ENCODE peak calls at places on chromosomes 7 and 10, in seven cellular contexts. B, Z, J, L, D, M and E are unnamed samples.

GRCh38 chr10:70847666-70848360 is 32.1 kb downstream of the SGPL1 start:
- DNase-seq in B (no peak), Z (no peak), J (no peak), L (no peak), D (no peak), M (peak), E (no peak)

GRCh38 chr7:140222797-140223196 is 46.0 kb upstream of the KDM7A start:
- DNase-seq in B (no peak), Z (no peak), J (no peak), L (no peak), D (peak), M (no peak), E (no peak)

GRCh38 chr10:77159538-77160110 is 478.0 kb downstream of the KCNMA1 start:
- DNase-seq in B (no peak), Z (no peak), J (no peak), L (no peak), D (no peak), M (peak), E (no peak)

GRCh38 chr7:44194069-44194468 is 4.8 kb upstream of the GCK start:
- DNase-seq in B (no peak), Z (no peak), J (peak), L (no peak), D (no peak), M (no peak), E (no peak)

GRCh38 chr7:36602975-36603887 is 121.1 kb downstream of the AOAH start:
- DNase-seq in B (no peak), Z (no peak), J (no peak), L (no peak), D (no peak), M (no peak), E (no peak)

GRCh38 chr10:15802375-15802949 is 57.8 kb downstream of the MINDY3 start:
- DNase-seq in B (no peak), Z (no peak), J (peak), L (no peak), D (no peak), M (no peak), E (no peak)

GRCh38 chr10:90871761-90872647 is at the start of gene RPP30:
- DNase-seq in B (peak), Z (peak), J (peak), L (peak), D (peak), M (peak), E (peak)

GRCh38 chr7:142939226-142939910 is at the start of gene LLCFC1:
- DNase-seq in B (no peak), Z (no peak), J (no peak), L (peak), D (no peak), M (no peak), E (no peak)

GRCh38 chr10:90787906-90788491 is 69.8 kb downstream of the HTR7 start:
- DNase-seq in B (peak), Z (no peak), J (no peak), L (no peak), D (no peak), M (peak), E (no peak)

GRCh38 chr10:1130226-1130625 is 74.0 kb downstream of the WDR37 start:
- DNase-seq in B (no peak), Z (no peak), J (no peak), L (no peak), D (no peak), M (no peak), E (no peak)

GRCh38 chr7:5711419-5711818 is 70.0 kb downstream of the RNF216 start:
- DNase-seq in B (no peak), Z (no peak), J (no peak), L (no peak), D (no peak), M (no peak), E (no peak)

GRCh38 chr7:117012284-117013174 is 59.2 kb downstream of the ST7 start:
- DNase-seq in B (no peak), Z (no peak), J (no peak), L (no peak), D (no peak), M (peak), E (no peak)

GRCh38 chr10:27512548-27512947 is 8.4 kb downstream of the RAB18 start:
- DNase-seq in B (no peak), Z (no peak), J (no peak), L (no peak), D (no peak), M (no peak), E (no peak)

GRCh38 chr10:121608669-121609190 is 10.5 kb upstream of the FGFR2 start:
- DNase-seq in B (peak), Z (no peak), J (peak), L (peak), D (no peak), M (peak), E (no peak)

GRCh38 chr7:155009570-155010157 is 6.7 kb upstream of the PAXIP1 start:
- DNase-seq in B (no peak), Z (no peak), J (no peak), L (no peak), D (no peak), M (no peak), E (no peak)

GRCh38 chr7:91243591-91244368 is 20.5 kb upstream of the FZD1 start:
- DNase-seq in B (no peak), Z (no peak), J (no peak), L (no peak), D (no peak), M (no peak), E (no peak)

GRCh38 chr7:114789942-114790341 is 132.0 kb upstream of the MDFIC start:
- DNase-seq in B (no peak), Z (no peak), J (no peak), L (no peak), D (no peak), M (peak), E (peak)

GRCh38 chr7:114832906-114833595 is 88.8 kb upstream of the MDFIC start:
- DNase-seq in B (no peak), Z (no peak), J (no peak), L (no peak), D (no peak), M (no peak), E (no peak)

GRCh38 chr7:17870406-17870805 is 69.9 kb downstream of the SNX13 start:
- DNase-seq in B (no peak), Z (no peak), J (no peak), L (no peak), D (no peak), M (no peak), E (no peak)

GRCh38 chr7:95472521-95473160 is 13.1 kb upstream of the ASB4 start:
- DNase-seq in B (no peak), Z (no peak), J (no peak), L (no peak), D (no peak), M (peak), E (no peak)

GRCh38 chr7:5077740-5078139 is 32.1 kb downstream of the RBAK start:
- DNase-seq in B (no peak), Z (no peak), J (no peak), L (no peak), D (no peak), M (peak), E (no peak)

GRCh38 chr7:34848670-34849069 is 188.6 kb downstream of the DPY19L1 start:
- DNase-seq in B (no peak), Z (no peak), J (no peak), L (no peak), D (no peak), M (no peak), E (no peak)

GRCh38 chr10:101411598-101411997 is 57.6 kb downstream of the BTRC start:
- DNase-seq in B (no peak), Z (no peak), J (no peak), L (no peak), D (no peak), M (no peak), E (no peak)

GRCh38 chr10:3471497-3471896 is 298.9 kb upstream of the PITRM1 start:
- DNase-seq in B (no peak), Z (no peak), J (no peak), L (no peak), D (no peak), M (peak), E (no peak)

GRCh38 chr7:2237109-2237602 is 4.4 kb upstream of the MAD1L1 start:
- DNase-seq in B (no peak), Z (no peak), J (no peak), L (peak), D (peak), M (no peak), E (no peak)

GRCh38 chr7:128387663-128388485 is 21.9 kb downstream of the IMPDH1 start:
- DNase-seq in B (peak), Z (peak), J (peak), L (peak), D (peak), M (peak), E (peak)

GRCh38 chr7:105097619-105098018 is 83.6 kb downstream of the KMT2E start:
- DNase-seq in B (no peak), Z (no peak), J (no peak), L (no peak), D (no peak), M (no peak), E (peak)

GRCh38 chr7:48528689-48529088 is 357.4 kb downstream of the ABCA13 start:
- DNase-seq in B (no peak), Z (no peak), J (no peak), L (no peak), D (no peak), M (no peak), E (no peak)